ENCODE peak calls at places on chromosomes 4 and X, in ten cellular contexts. D is transverse colon, A is tibial artery, Q is right atrium auricular region, B is brain microvascular endothelial cell, E is AG04450, S is endothelial cell of umbilical vein, Z is tibial nerve, W is HCT116, F is upper lobe of left lung. L is an unnamed sample.

GRCh38 chrX:46294234-46294633 is 251.0 kb downstream of the ZNF674 start:
- DNase-seq in A (no peak), S (no peak), Q (no peak), D (no peak), F (no peak), B (peak; percentile 3), W (no peak), Z (no peak), E (no peak), L (no peak)

GRCh38 chr4:125836597-125837195 is 521.9 kb downstream of the FAT4 start:
- DNase-seq in W (no peak), Q (no peak), E (no peak), Z (no peak), B (no peak), S (peak; percentile 11), D (no peak), A (no peak), F (no peak), L (no peak)

GRCh38 chr4:159048166-159048886 is 54.6 kb upstream of the RAPGEF2 start:
- DNase-seq in A (peak; percentile 69), S (peak; percentile 89), F (peak; percentile 84), D (peak; percentile 74), Q (peak; percentile 81), E (peak; percentile 43), W (no peak), B (peak; percentile 86), Z (peak; percentile 46), L (peak; percentile 80)

GRCh38 chrX:34918856-34919255 is 23.7 kb upstream of the FAM47B start:
- DNase-seq in D (no peak), E (peak; percentile 30), S (peak; percentile 67), W (no peak), B (peak; percentile 69), Q (no peak), F (no peak), A (no peak), Z (no peak), L (no peak)

GRCh38 chrX:105821471-105822081 is 763 bp upstream of the NRK start:
- DNase-seq in F (peak; percentile 24), W (no peak), Z (no peak), B (peak; percentile 17), D (peak; percentile 8), E (peak; percentile 4), A (peak; percentile 39), Q (no peak), S (peak; percentile 15), L (no peak)

GRCh38 chr4:66704243-66704642 is 841.1 kb downstream of the CENPC start:
- DNase-seq in Q (no peak), S (no peak), D (no peak), E (no peak), W (no peak), B (no peak), Z (no peak), A (no peak), F (no peak), L (no peak)

GRCh38 chr4:144831971-144832370 is 186.0 kb downstream of the HHIP start:
- DNase-seq in D (no peak), B (no peak), Q (no peak), F (no peak), W (no peak), S (peak; percentile 26), Z (no peak), E (no peak), A (no peak), L (no peak)

GRCh38 chr4:152352645-152353116 is 183.2 kb downstream of the FBXW7 start:
- DNase-seq in Q (peak; percentile 62), F (peak; percentile 30), D (peak; percentile 19), A (peak; percentile 72), W (peak; percentile 81), E (peak; percentile 87), Z (peak; percentile 68), S (peak; percentile 94), B (peak; percentile 94), L (peak; percentile 77)

GRCh38 chrX:30620980-30621716 is 32.1 kb upstream of the GK start:
- DNase-seq in D (no peak), F (no peak), E (peak; percentile 65), Z (peak; percentile 36), W (no peak), S (no peak), B (peak; percentile 80), A (no peak), Q (no peak), L (no peak)

GRCh38 chrX:108000751-108001150 is 18.6 kb upstream of the TEX13B start:
- DNase-seq in E (no peak), D (no peak), F (no peak), B (no peak), S (no peak), A (no peak), Q (no peak), Z (no peak), W (no peak), L (no peak)

GRCh38 chr4:124589827-124590226 is 122.7 kb downstream of the ANKRD50 start:
- DNase-seq in F (no peak), D (no peak), Q (no peak), B (no peak), S (no peak), W (no peak), Z (no peak), E (no peak), A (no peak), L (no peak)

DNA sequence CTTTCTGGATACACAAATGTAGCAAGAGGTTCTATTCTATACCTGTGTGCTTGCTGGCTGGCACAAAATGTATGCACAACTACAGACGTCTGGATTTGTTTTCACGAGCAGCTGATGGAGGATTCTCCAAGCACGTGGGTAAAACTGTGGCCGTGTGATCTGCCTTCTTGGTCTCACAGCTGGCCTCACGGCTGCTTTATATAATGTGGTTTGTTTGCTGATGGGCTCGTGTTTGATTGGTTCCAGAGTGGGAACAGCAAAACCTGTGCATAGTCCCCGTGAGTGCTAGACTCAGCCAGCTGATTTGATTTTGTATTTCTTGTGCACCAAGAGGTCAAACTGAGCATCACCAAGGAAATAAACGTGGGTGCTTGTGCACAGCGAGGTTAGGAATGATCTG is 262.6 kb upstream of the RPS6KA3 start:
- DNase-seq in B (no peak), Q (no peak), F (no peak), Z (no peak), W (no peak), A (no peak), S (no peak), E (no peak), D (no peak), L (no peak)
- H3K4me3 ChIP-seq in B (no peak overlapping the region), Q (no peak overlapping the region), F (no peak overlapping the region), Z (no peak overlapping the region), W (no peak overlapping the region), A (no peak overlapping the region), S (no peak overlapping the region), E (no peak overlapping the region), D (no peak overlapping the region), L (no peak overlapping the region)

DNA sequence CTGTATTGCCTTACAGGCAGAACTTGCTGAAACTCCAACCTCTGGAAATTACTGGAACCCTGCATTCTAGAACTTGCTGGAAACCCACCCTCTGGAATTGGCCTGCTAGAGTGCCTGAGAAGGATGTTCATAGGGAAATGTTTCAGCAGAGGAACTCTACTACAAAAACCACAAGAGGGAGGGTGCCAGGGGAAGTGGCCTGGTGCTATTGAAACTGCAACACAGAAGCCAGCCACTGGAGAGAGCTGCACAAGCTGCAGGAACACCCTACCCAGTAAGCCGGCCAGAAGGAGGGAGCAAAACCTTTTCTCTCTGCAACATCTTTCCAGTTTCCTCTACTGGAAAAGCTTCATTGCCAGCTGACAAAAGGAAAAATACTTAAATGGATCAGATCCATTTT is 2.5 kb upstream of the BRWD3 start:
- DNase-seq in W (no peak), B (peak; percentile 46), A (no peak), Z (peak; percentile 5), D (peak; percentile 19), Q (no peak), S (peak; percentile 1), E (no peak), F (peak; percentile 33), L (no peak)
- TF ChIP-seq CTCF in W (peak; percentile 12), B (peak; percentile 46), A (no peak), Z (no peak), D (no peak), Q (no peak), S (no peak), E (peak; percentile 19), F (no peak), L (no peak)

GRCh38 chr4:145933134-145933533 is 5.5 kb downstream of the ZNF827 start:
- DNase-seq in B (peak; percentile 33), Q (no peak), S (no peak), E (no peak), F (no peak), D (no peak), Z (no peak), A (no peak), W (no peak), L (no peak)

GRCh38 chr4:145935253-145936141 is 3.1 kb downstream of the ZNF827 start:
- DNase-seq in W (no peak), Z (no peak), F (peak; percentile 34), A (no peak), E (no peak), S (peak; percentile 47), D (peak; percentile 52), Q (no peak), B (no peak), L (no peak)

GRCh38 chr4:145936142-145937020 is 2.2 kb downstream of the ZNF827 start:
- DNase-seq in F (peak; percentile 59), W (no peak), B (peak; percentile 65), D (peak; percentile 75), E (no peak), Z (peak; percentile 19), A (peak; percentile 85), S (peak; percentile 79), Q (no peak), L (peak; percentile 81)

GRCh38 chr4:145937021-145937861 is 1.4 kb downstream of the ZNF827 start:
- DNase-seq in W (no peak), B (peak; percentile 73), F (peak; percentile 57), Z (peak; percentile 36), E (no peak), Q (no peak), D (peak; percentile 81), A (peak; percentile 83), S (peak; percentile 56), L (peak; percentile 80)

GRCh38 chr4:145934434-145935047 is 4.1 kb downstream of the ZNF827 start:
- DNase-seq in Z (no peak), A (no peak), D (no peak), F (no peak), W (no peak), Q (no peak), B (no peak), S (no peak), E (no peak), L (no peak)
- H3K27ac ChIP-seq in Z (no peak overlapping the region), A (peak overlapping the region; percentile 99), D (peak overlapping the region; percentile 97), F (peak overlapping the region; percentile 93), W (no peak overlapping the region), Q (peak overlapping the region; percentile 96), B (no peak overlapping the region), S (no peak overlapping the region), E (no peak overlapping the region), L (peak overlapping the region; percentile 94)

DNA sequence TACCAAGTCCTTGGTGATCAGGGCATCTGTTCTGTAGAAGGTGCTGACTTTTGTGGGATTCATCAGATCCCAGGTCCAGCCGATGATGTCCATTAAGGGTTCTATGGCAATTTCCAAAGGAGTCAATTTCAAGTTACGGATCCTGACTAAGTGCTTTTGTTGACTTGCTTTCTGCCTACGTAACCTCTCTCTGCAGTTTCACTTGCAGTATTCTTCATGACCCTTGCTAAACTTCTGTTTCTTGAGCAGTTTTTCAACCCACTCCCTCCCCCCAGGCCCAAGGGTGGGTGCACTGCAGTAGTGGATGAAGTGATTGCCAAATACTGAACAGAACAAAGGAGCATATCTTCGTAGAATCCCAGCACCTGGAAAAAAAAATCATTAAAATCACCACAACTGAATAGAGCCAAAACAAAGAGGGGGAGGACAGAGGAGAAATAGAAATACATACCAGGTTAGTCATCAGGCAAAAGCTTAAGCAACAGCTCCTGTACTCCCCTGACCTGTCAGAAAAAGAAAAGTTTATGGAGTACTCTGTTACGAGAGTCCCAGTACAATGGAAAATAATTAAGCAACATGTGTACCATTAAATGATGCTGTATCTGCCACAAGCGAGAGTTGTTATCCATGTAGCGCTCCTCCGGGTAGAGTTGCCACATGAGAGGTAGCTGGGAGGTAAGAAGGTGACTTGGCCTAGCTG is 5.8 kb downstream of the CMC4 start:
- DNase-seq in Z (no peak), B (no peak), Q (no peak), E (no peak), S (no peak), W (no peak), D (no peak), F (no peak), A (no peak), L (no peak)
- H3K4me3 ChIP-seq in Z (no peak overlapping the region), B (no peak overlapping the region), Q (no peak overlapping the region), E (no peak overlapping the region), S (no peak overlapping the region), W (no peak overlapping the region), D (no peak overlapping the region), F (no peak overlapping the region), A (no peak overlapping the region), L (no peak overlapping the region)